ENCODE peak calls at places on chromosomes 1 and 21, in five cellular contexts. M is NCI-H526 treated with DMSO at 0.1 percent for 48 hours, U is stomach, G is Calu3, N is NCI-H1694. F is an unnamed sample.

GRCh38 chr1:225650198-225650597 is 2.7 kb downstream of the ENAH start:
- DNase-seq in M (no peak), U (no peak), G (no peak), N (no peak), F (no peak)

GRCh38 chr1:201781447-201781846 is 47.5 kb upstream of the IPO9 start:
- DNase-seq in M (no peak), U (no peak), G (no peak), N (no peak), F (no peak)

GRCh38 chr1:245232936-245233335 is 78.2 kb downstream of the KIF26B start:
- DNase-seq in M (no peak), U (no peak), G (no peak), N (no peak), F (no peak)

GRCh38 chr1:174815474-174815908 is 184.3 kb upstream of the CACYBP start:
- DNase-seq in M (no peak), U (no peak), G (no peak), N (no peak), F (no peak)

GRCh38 chr1:236066828-236067386 is 2.0 kb upstream of the NID1 start:
- DNase-seq in M (peak), U (peak), G (no peak), N (no peak), F (no peak)

GRCh38 chr21:40752125-40752524 is 94.8 kb downstream of the DSCAM start:
- DNase-seq in M (no peak), U (no peak), G (no peak), N (no peak), F (no peak)

GRCh38 chr1:204869097-204869496 is 1.6 kb upstream of the NFASC start:
- DNase-seq in M (no peak), U (no peak), G (no peak), N (no peak), F (no peak)

GRCh38 chr1:12174789-12175455 is 8.1 kb downstream of the TNFRSF1B start:
- DNase-seq in M (no peak), U (no peak), G (no peak), N (no peak), F (no peak)

GRCh38 chr21:38443110-38443509 is 55.2 kb downstream of the ERG start:
- DNase-seq in M (no peak), U (no peak), G (no peak), N (no peak), F (no peak)

GRCh38 chr1:67376381-67376780 is 53.8 kb downstream of the SERBP1 start:
- DNase-seq in M (no peak), U (no peak), G (peak), N (no peak), F (no peak)

GRCh38 chr1:26597629-26598039 is 68.1 kb downstream of the RPS6KA1 start:
- DNase-seq in M (peak), U (no peak), G (peak), N (peak), F (peak)

GRCh38 chr1:246831543-246831942 is 100.2 kb downstream of the AHCTF1 start:
- DNase-seq in M (no peak), U (no peak), G (no peak), N (no peak), F (no peak)

GRCh38 chr1:85554630-85555327 is 25.8 kb upstream of the CCN1 start:
- DNase-seq in M (no peak), U (no peak), G (no peak), N (no peak), F (no peak)

GRCh38 chr1:32701421-32701911 is 1.1 kb downstream of the SYNC start:
- DNase-seq in M (no peak), U (no peak), G (no peak), N (no peak), F (no peak)

GRCh38 chr1:160108888-160109662 is 6.5 kb upstream of the ATP1A2 start:
- DNase-seq in M (no peak), U (no peak), G (peak), N (peak), F (no peak)

GRCh38 chr1:68974447-68974846 is 477.6 kb upstream of the DEPDC1 start:
- DNase-seq in M (no peak), U (no peak), G (no peak), N (no peak), F (no peak)

GRCh38 chr1:20479840-20480239 is 6.2 kb downstream of the CAMK2N1 start:
- DNase-seq in M (no peak), U (no peak), G (no peak), N (no peak), F (no peak)

GRCh38 chr1:223000549-223001135 is 142.4 kb downstream of the TLR5 start:
- DNase-seq in M (no peak), U (no peak), G (no peak), N (no peak), F (no peak)

GRCh38 chr1:228809621-228810313 is 74.5 kb downstream of the RHOU start:
- DNase-seq in M (no peak), U (no peak), G (peak), N (no peak), F (no peak)

GRCh38 chr1:207444514-207445208 is 9.5 kb upstream of the CR2 start:
- DNase-seq in M (no peak), U (no peak), G (no peak), N (no peak), F (no peak)

GRCh38 chr1:237684236-237684635 is 206.5 kb downstream of the ZP4 start:
- DNase-seq in M (no peak), U (no peak), G (no peak), N (no peak), F (no peak)

GRCh38 chr1:185595835-185596667 is 138.1 kb upstream of the HMCN1 start:
- DNase-seq in M (peak), U (peak), G (peak), N (peak), F (peak)

GRCh38 chr1:231421616-231421970 is 494 bp downstream of the EGLN1 start:
- DNase-seq in M (no peak), U (peak), G (peak), N (no peak), F (no peak)

GRCh38 chr1:18234790-18235242 is 127.2 kb downstream of the IGSF21 start:
- DNase-seq in M (peak), U (peak), G (peak), N (peak), F (peak)

GRCh38 chr1:71135571-71135970 is 54.7 kb upstream of the ZRANB2 start:
- DNase-seq in M (no peak), U (no peak), G (no peak), N (no peak), F (no peak)

GRCh38 chr1:9340172-9340854 is 47.6 kb downstream of the SPSB1 start:
- DNase-seq in M (no peak), U (no peak), G (no peak), N (no peak), F (no peak)

GRCh38 chr1:101338714-101339430 is 102.1 kb downstream of the S1PR1 start:
- DNase-seq in M (no peak), U (no peak), G (no peak), N (no peak), F (no peak)

GRCh38 chr1:31795801-31796621 is 19.8 kb downstream of the SPOCD1 start:
- DNase-seq in M (no peak), U (peak), G (no peak), N (peak), F (no peak)

GRCh38 chr1:45348609-45348965 is 8.3 kb upstream of the MUTYH start:
- DNase-seq in M (no peak), U (no peak), G (no peak), N (no peak), F (no peak)

GRCh38 chr1:60281360-60281932 is 207.9 kb upstream of the C1orf87 start:
- DNase-seq in M (peak), U (peak), G (peak), N (peak), F (peak)

GRCh38 chr1:233094269-233094668 is 143.9 kb downstream of the NTPCR start:
- DNase-seq in M (no peak), U (no peak), G (no peak), N (no peak), F (no peak)

GRCh38 chr1:23214640-23215039 is 2.7 kb downstream of the HTR1D start:
- DNase-seq in M (no peak), U (no peak), G (no peak), N (no peak), F (no peak)

GRCh38 chr1:53644496-53644895 is 94.5 kb downstream of the GLIS1 start:
- DNase-seq in M (no peak), U (peak), G (no peak), N (no peak), F (no peak)

GRCh38 chr1:60228253-60228594 is 154.7 kb upstream of the C1orf87 start:
- DNase-seq in M (no peak), U (no peak), G (no peak), N (no peak), F (no peak)

GRCh38 chr1:65422241-65423203 is 2.1 kb downstream of the LEPR start:
- DNase-seq in M (no peak), U (no peak), G (peak), N (no peak), F (no peak)

GRCh38 chr21:36104306-36105300 is 30.3 kb upstream of the CBR3 start:
- DNase-seq in M (no peak), U (peak), G (peak), N (no peak), F (no peak)

GRCh38 chr21:31264574-31264973 is 79.5 kb downstream of the TIAM1 start:
- DNase-seq in M (no peak), U (no peak), G (no peak), N (no peak), F (no peak)

GRCh38 chr21:32574946-32575925 is 10.1 kb downstream of the TCP10L start:
- DNase-seq in M (no peak), U (no peak), G (no peak), N (no peak), F (no peak)

GRCh38 chr1:223714849-223715709 is 2.7 kb downstream of the CAPN2 start:
- DNase-seq in M (no peak), U (no peak), G (peak), N (no peak), F (no peak)

F was measured in DMS 273 treated with DMSO at 0.1 percent for 48 hours.